ENCODE peak calls at places on chromosome 22, in six cellular contexts. U, J, F, Z, R and V are unnamed samples.

GRCh38 chr22:33047744-33048143 is 10.4 kb downstream of the SYN3 start:
- DNase-seq in U (no peak), J (no peak), F (no peak), Z (no peak), R (no peak), V (no peak)

GRCh38 chr22:30251661-30252226 is 5.2 kb upstream of the LIF start:
- DNase-seq in U (no peak), J (no peak), F (peak), Z (no peak), R (no peak), V (peak)

GRCh38 chr22:38850399-38850798 is 6.6 kb upstream of the NPTXR start:
- DNase-seq in U (no peak), J (no peak), F (no peak), Z (no peak), R (no peak), V (no peak)

GRCh38 chr22:39265143-39265542 is 20.4 kb upstream of the PDGFB start:
- DNase-seq in U (no peak), J (no peak), F (no peak), Z (no peak), R (no peak), V (no peak)

GRCh38 chr22:39418696-39419095 is 19.1 kb downstream of the TAB1 start:
- DNase-seq in U (no peak), J (no peak), F (no peak), Z (no peak), R (no peak), V (no peak)

GRCh38 chr22:30423296-30423958 is 2.1 kb upstream of the MTFP1 start:
- DNase-seq in U (peak), J (no peak), F (no peak), Z (no peak), R (no peak), V (no peak)

GRCh38 chr22:18024956-18025720 is 777 bp upstream of the MICAL3 start:
- DNase-seq in U (no peak), J (no peak), F (no peak), Z (no peak), R (no peak), V (no peak)

GRCh38 chr22:22506736-22507135 is 1.8 kb downstream of the ZNF280B start:
- DNase-seq in U (no peak), J (no peak), F (no peak), Z (no peak), R (no peak), V (no peak)

GRCh38 chr22:37843746-37844089 is 416 bp downstream of the ANKRD54 start:
- DNase-seq in U (peak), J (no peak), F (no peak), Z (no peak), R (no peak), V (no peak)

GRCh38 chr22:37184816-37185541 is 3.1 kb downstream of the C1QTNF6 start:
- DNase-seq in U (no peak), J (no peak), F (peak), Z (no peak), R (no peak), V (no peak)

GRCh38 chr22:28670153-28670552 is 9.5 kb downstream of the TTC28 start:
- DNase-seq in U (no peak), J (no peak), F (no peak), Z (no peak), R (no peak), V (no peak)

GRCh38 chr22:31870890-31871289 is 73.4 kb upstream of the YWHAH start:
- DNase-seq in U (no peak), J (peak), F (no peak), Z (no peak), R (no peak), V (no peak)

GRCh38 chr22:30212363-30212995 is 34.1 kb downstream of the LIF start:
- DNase-seq in U (no peak), J (no peak), F (peak), Z (peak), R (no peak), V (no peak)

GRCh38 chr22:49760630-49761571 is 66.8 kb downstream of the BRD1 start:
- DNase-seq in U (peak), J (no peak), F (no peak), Z (no peak), R (no peak), V (peak)

GRCh38 chr22:27435839-27436581 is 365.5 kb downstream of the MN1 start:
- DNase-seq in U (no peak), J (peak), F (peak), Z (peak), R (peak), V (peak)

GRCh38 chr22:39142088-39142667 is 10.3 kb downstream of the CBX7 start:
- DNase-seq in U (no peak), J (no peak), F (no peak), Z (no peak), R (no peak), V (no peak)

GRCh38 chr22:46649176-46650077 is 29.2 kb downstream of the GRAMD4 start:
- DNase-seq in U (no peak), J (no peak), F (peak), Z (peak), R (no peak), V (peak)

GRCh38 chr22:43945632-43946390 is 9.4 kb upstream of the SAMM50 start:
- DNase-seq in U (peak), J (peak), F (peak), Z (no peak), R (peak), V (peak)